ENCODE peak calls at places on chromosomes 12 and 14, in four cellular contexts. U, D, Y and P are unnamed samples.

GRCh38 chr14:20455355-20456300 is 602 bp downstream of the APEX1 start:
- DNase-seq in U (peak; percentile 52), D (no peak), Y (no peak), P (no peak)

GRCh38 chr12:20404576-20405346 is 36.4 kb downstream of the PDE3A start:
- DNase-seq in U (no peak), D (no peak), Y (no peak), P (no peak)

GRCh38 chr14:99246536-99247083 is 25.4 kb downstream of the BCL11B start:
- DNase-seq in U (no peak), D (no peak), Y (no peak), P (no peak)

GRCh38 chr14:66568220-66568619 is 60.3 kb downstream of the GPHN start:
- DNase-seq in U (no peak), D (no peak), Y (no peak), P (no peak)

GRCh38 chr12:20561886-20562285 is 133.2 kb upstream of the SLCO1C1 start:
- DNase-seq in U (no peak), D (no peak), Y (no peak), P (no peak)

GRCh38 chr14:58104808-58105207 is 47.2 kb downstream of the ARMH4 start:
- DNase-seq in U (no peak), D (no peak), Y (no peak), P (no peak)

GRCh38 chr14:50823051-50823762 is 7.8 kb downstream of the NIN start:
- DNase-seq in U (no peak), D (no peak), Y (no peak), P (no peak)

GRCh38 chr12:131671276-131671675 is 39.6 kb upstream of the SFSWAP start:
- DNase-seq in U (no peak), D (peak; percentile 12), Y (no peak), P (peak; percentile 11)

GRCh38 chr14:99192823-99193222 is 79.2 kb downstream of the BCL11B start:
- DNase-seq in U (no peak), D (no peak), Y (no peak), P (no peak)

GRCh38 chr12:94676011-94676709 is 25.8 kb upstream of the TMCC3 start:
- DNase-seq in U (peak; percentile 47), D (no peak), Y (no peak), P (no peak)

GRCh38 chr12:93315907-93316622 is 61.7 kb upstream of the NUDT4 start:
- DNase-seq in U (no peak), D (no peak), Y (no peak), P (no peak)

DNA sequence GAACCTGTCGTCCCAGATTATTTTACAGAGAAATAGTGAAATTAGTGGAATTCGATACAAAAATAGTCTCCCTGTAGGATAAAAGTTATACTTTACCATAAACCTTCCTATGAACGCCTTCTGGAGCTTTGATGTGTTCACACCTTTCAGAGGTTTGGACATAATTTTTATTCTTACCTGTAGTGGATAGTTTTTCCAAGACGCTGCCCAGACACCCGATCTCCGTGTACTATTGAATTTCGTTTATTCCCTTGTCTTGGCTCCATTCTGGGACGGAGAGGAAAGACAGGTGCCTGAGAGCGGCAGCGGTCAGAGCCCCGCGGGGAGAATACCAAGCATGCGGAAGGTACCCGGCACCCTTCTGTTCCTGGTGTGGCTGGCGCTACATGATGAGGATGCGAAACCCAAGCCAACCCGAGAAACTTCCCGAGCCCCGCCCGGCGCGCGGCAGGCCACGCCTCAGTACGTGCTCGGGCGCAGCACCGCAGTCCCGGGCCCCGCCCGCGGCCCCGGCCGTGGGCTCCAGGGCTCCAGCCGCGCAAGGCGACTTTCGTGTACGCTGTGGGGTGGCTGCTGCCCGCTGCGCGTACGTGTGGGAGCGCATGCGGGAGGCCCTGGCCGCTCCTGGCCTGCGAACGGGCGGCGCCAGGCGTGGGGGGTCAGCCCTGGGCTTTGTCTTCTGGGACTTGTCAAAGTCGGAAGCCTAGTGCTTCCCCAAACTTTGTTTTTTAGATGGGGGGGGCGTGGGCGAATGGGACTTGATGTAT is 11.3 kb upstream of the SNAPC1 start:
- DNase-seq in U (peak; percentile 84), D (peak; percentile 97), Y (peak; percentile 77), P (no peak)
- TF ChIP-seq POLR2A in U (peak; percentile 71), D (no peak), Y (peak; percentile 13), P (peak; percentile 63)

DNA sequence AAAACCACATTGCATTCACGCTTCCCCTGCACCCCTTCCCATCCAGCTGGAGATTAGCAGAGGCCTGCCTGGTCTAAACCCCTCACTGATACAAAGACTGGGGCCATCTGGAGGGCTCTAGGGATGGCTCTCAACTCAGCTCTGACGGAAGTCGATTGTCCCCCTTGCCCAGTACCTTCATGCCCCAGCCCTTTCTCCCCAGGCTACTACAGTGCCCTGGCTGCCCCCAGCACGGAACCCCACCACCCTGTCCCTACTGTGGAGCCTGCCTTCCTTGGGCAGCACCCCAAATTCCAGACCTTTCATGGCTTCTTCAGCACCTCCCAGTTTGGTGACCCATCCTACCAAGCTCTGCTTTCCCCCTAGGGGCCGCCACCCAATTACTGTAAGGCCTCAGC is 25.6 kb downstream of the ZFP36L1 start:
- DNase-seq in U (no peak), D (no peak), Y (no peak), P (no peak)
- TF ChIP-seq POLR2A in U (no peak), D (no peak), Y (no peak), P (no peak)

GRCh38 chr14:64503434-64504309 is at the start of gene ZBTB25:
- DNase-seq in U (peak; percentile 91), D (peak; percentile 97), Y (peak; percentile 88), P (peak; percentile 95)
- TF ChIP-seq POLR2A in U (peak; percentile 94), D (no peak), Y (peak; percentile 66), P (peak; percentile 58)

DNA sequence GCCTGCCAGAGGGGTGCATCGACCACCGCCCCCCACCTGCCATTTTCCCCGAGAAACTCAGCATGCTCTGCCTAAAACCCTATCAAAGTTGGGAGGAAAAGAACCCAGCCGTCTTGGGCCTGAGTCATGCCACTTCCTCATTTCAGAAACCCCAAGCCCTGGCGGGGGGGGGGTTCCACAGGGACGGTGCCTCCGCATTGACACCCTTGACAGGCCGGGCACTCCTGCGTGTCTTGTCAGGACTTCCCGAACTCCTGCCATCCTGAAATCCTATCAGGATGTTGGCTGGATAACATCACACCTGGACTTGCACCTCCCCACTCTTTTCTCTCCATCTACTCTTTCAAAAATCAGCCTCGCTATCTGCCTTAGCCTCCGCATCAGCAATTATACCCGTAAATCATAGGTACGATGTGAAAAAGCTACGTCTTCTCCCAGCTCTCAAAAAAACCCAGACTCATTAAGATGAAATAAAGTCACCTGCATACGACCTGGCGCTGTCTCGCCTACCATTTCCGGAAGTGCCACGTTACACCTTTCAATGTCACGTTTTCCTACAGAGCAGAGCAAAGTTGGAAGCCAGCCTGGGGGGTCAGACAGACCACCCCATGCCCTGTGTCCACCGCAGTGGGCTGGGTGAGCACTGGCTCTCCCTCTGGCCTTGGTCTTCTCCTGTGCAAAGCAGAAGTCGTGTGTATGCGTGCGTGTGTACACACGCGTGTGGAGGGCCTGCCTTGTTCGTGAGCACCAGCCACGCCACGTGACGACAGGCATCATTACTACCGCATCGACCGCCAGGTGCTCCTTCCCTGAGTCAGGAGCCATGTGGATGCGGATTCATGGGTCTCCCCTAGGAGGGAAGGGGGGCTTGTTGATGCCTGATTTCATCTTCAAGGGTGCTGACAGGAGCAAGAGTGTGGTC is 96.7 kb downstream of the RFLNA start:
- DNase-seq in U (peak; percentile 72), D (peak; percentile 95), Y (peak; percentile 55), P (no peak)
- TF ChIP-seq POLR2A in U (no peak), D (no peak), Y (no peak), P (no peak)

DNA sequence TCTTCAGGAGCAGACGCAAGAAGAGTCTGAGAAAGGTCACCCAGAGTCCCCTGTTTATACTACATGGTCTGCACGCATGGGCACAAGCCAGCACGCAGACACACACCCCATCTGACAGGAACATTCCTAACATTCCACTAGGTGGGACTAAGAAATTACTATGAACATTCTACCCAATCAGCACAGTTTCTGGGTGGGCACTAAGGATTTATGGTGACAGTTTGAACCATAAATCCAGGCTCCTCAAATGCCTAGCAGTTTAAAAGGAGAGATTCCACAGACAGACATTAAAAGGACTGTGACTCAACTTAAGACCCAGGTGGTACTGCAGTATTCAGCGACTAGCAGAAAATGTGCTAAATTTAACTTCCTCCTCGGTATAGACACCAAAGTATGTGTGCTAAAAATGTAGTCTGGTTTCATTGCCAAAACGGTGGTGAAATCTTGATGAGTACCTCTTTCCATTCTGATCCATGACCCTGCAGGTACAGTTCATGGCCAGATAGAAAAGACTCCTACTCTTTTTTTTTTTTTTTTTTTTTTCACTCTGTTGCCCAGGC is 16.2 kb downstream of the ABHD4 start:
- DNase-seq in U (no peak), D (no peak), Y (peak; percentile 44), P (no peak)
- TF ChIP-seq POLR2A in U (no peak), D (no peak), Y (no peak), P (no peak)

DNA sequence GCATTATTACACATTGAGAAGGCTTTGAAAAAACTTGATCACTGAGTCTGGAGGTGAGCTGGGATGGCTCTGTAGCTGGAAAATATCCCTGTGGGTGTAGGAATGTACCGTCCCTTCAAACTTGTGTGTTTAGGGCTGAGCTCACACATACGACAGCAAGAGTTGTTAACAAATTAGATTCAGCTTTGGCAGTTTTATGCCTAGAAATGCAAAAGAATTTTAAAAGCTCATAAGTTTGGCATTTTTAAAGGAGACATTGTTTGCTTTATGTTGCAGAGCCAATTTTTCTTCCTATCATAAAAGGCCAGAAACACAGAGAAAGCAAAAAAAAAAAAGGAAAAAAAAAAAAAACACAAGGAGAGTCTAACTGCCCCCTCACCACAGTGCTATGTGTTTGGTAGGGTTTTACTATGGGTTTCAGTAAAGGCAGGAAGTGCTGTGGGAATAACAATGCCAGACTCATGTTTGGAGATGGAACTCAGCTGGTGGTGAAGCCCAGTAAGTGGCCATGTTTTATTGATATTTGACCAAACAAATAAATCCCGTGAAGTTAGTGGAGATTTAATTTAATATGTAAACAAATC is 78.4 kb downstream of the DAD1 start:
- DNase-seq in U (no peak), D (no peak), Y (no peak), P (no peak)
- TF ChIP-seq POLR2A in U (no peak), D (no peak), Y (no peak), P (no peak)

GRCh38 chr14:24430682-24431568 is 1.2 kb downstream of the KHNYN start:
- DNase-seq in U (peak; percentile 37), D (no peak), Y (no peak), P (peak; percentile 94)
- TF ChIP-seq POLR2A in U (no peak), D (no peak), Y (no peak), P (no peak)